ENCODE peak calls at places on chromosomes 16 and 17, in seven cellular contexts. One of them, this sample, is unnamed.

GRCh38 chr17:14923981-14924380 is 341.1 kb downstream of the PMP22 start:
- DNase-seq in T-cell: no peak
- DNase-seq in midbrain: no peak
- DNase-seq in BJ: no peak
- DNase-seq in SW480: no peak
- DNase-seq in HAP-1: no peak
- DNase-seq in cardiac muscle cell: peak
- DNase-seq in this sample: no peak

GRCh38 chr17:27326051-27326450 is 32.1 kb downstream of the WSB1 start:
- DNase-seq in T-cell: no peak
- DNase-seq in midbrain: no peak
- DNase-seq in BJ: no peak
- DNase-seq in SW480: no peak
- DNase-seq in HAP-1: no peak
- DNase-seq in cardiac muscle cell: no peak
- DNase-seq in this sample: no peak

GRCh38 chr16:17466876-17467275 is 3.9 kb downstream of the XYLT1 start:
- DNase-seq in T-cell: no peak
- DNase-seq in midbrain: no peak
- DNase-seq in BJ: no peak
- DNase-seq in SW480: no peak
- DNase-seq in HAP-1: no peak
- DNase-seq in cardiac muscle cell: no peak
- DNase-seq in this sample: no peak

GRCh38 chr17:78010759-78011158 is 52.3 kb downstream of the TNRC6C start:
- DNase-seq in T-cell: no peak
- DNase-seq in midbrain: no peak
- DNase-seq in BJ: no peak
- DNase-seq in SW480: no peak
- DNase-seq in HAP-1: no peak
- DNase-seq in cardiac muscle cell: no peak
- DNase-seq in this sample: no peak

GRCh38 chr17:47837401-47838039 is 3.6 kb downstream of the SCRN2 start:
- DNase-seq in T-cell: no peak
- DNase-seq in midbrain: no peak
- DNase-seq in BJ: no peak
- DNase-seq in SW480: no peak
- DNase-seq in HAP-1: no peak
- DNase-seq in cardiac muscle cell: no peak
- DNase-seq in this sample: no peak

GRCh38 chr16:12126091-12126806 is 149.7 kb downstream of the SNX29 start:
- DNase-seq in T-cell: no peak
- DNase-seq in midbrain: no peak
- DNase-seq in BJ: no peak
- DNase-seq in SW480: no peak
- DNase-seq in HAP-1: no peak
- DNase-seq in cardiac muscle cell: no peak
- DNase-seq in this sample: no peak

GRCh38 chr17:5019475-5019956 is 15.7 kb downstream of the SLC52A1 start:
- DNase-seq in T-cell: peak
- DNase-seq in midbrain: no peak
- DNase-seq in BJ: no peak
- DNase-seq in SW480: no peak
- DNase-seq in HAP-1: no peak
- DNase-seq in cardiac muscle cell: peak
- DNase-seq in this sample: no peak

GRCh38 chr17:68292689-68293040 is 1.4 kb downstream of the ARSG start:
- DNase-seq in T-cell: no peak
- DNase-seq in midbrain: no peak
- DNase-seq in BJ: no peak
- DNase-seq in SW480: no peak
- DNase-seq in HAP-1: no peak
- DNase-seq in cardiac muscle cell: no peak
- DNase-seq in this sample: no peak

GRCh38 chr17:76408037-76408849 is 23.8 kb downstream of the SPHK1 start:
- DNase-seq in T-cell: peak
- DNase-seq in midbrain: no peak
- DNase-seq in BJ: no peak
- DNase-seq in SW480: peak
- DNase-seq in HAP-1: peak
- DNase-seq in cardiac muscle cell: peak
- DNase-seq in this sample: no peak

GRCh38 chr17:69501591-69502468 is 87.3 kb downstream of the MAP2K6 start:
- DNase-seq in T-cell: no peak
- DNase-seq in midbrain: peak
- DNase-seq in BJ: peak
- DNase-seq in SW480: peak
- DNase-seq in HAP-1: peak
- DNase-seq in cardiac muscle cell: peak
- DNase-seq in this sample: peak

GRCh38 chr17:71361691-71362450 is 758.9 kb upstream of the SOX9 start:
- DNase-seq in T-cell: no peak
- DNase-seq in midbrain: no peak
- DNase-seq in BJ: no peak
- DNase-seq in SW480: no peak
- DNase-seq in HAP-1: no peak
- DNase-seq in cardiac muscle cell: peak
- DNase-seq in this sample: no peak